ENCODE peak calls at places on chromosomes 5 and 9, in five cellular contexts. M, Q, S, K and X are unnamed samples.

GRCh38 chr9:137000177-137000930 is 4.0 kb upstream of the CLIC3 start:
- DNase-seq in M (no peak), Q (peak), S (no peak), K (no peak), X (no peak)

GRCh38 chr9:135220601-135221575 is 133.4 kb downstream of the OLFM1 start:
- DNase-seq in M (no peak), Q (no peak), S (no peak), K (peak), X (no peak)

GRCh38 chr5:13567819-13568218 is 376.7 kb downstream of the DNAH5 start:
- DNase-seq in M (peak), Q (no peak), S (peak), K (no peak), X (no peak)

GRCh38 chr5:176408590-176408989 is 7.7 kb downstream of the CLTB start:
- DNase-seq in M (no peak), Q (no peak), S (no peak), K (no peak), X (no peak)

GRCh38 chr9:74762950-74763349 is 124.8 kb downstream of the TRPM6 start:
- DNase-seq in M (no peak), Q (no peak), S (no peak), K (no peak), X (no peak)

GRCh38 chr9:89600831-89601230 is 4.0 kb upstream of the GADD45G start:
- DNase-seq in M (no peak), Q (no peak), S (no peak), K (no peak), X (peak)

GRCh38 chr9:37976714-37977477 is 73.0 kb upstream of the SLC25A51 start:
- DNase-seq in M (no peak), Q (peak), S (peak), K (no peak), X (no peak)

GRCh38 chr5:150645070-150645700 is 4.7 kb downstream of the SYNPO start:
- DNase-seq in M (no peak), Q (peak), S (peak), K (no peak), X (peak)

GRCh38 chr5:88452820-88453219 is 184.2 kb upstream of the TMEM161B start:
- DNase-seq in M (no peak), Q (no peak), S (peak), K (no peak), X (no peak)

GRCh38 chr9:75471549-75472114 is 383.3 kb downstream of the OSTF1 start:
- DNase-seq in M (no peak), Q (no peak), S (no peak), K (no peak), X (no peak)

GRCh38 chr5:80917596-80917995 is 42.6 kb upstream of the RASGRF2 start:
- DNase-seq in M (no peak), Q (no peak), S (no peak), K (no peak), X (peak)

GRCh38 chr5:82058710-82059109 is 86.9 kb downstream of the ATG10 start:
- DNase-seq in M (no peak), Q (no peak), S (no peak), K (no peak), X (no peak)

GRCh38 chr9:9078301-9078700 is 1278.7 kb upstream of the DMAC1 start:
- DNase-seq in M (no peak), Q (no peak), S (no peak), K (no peak), X (no peak)

GRCh38 chr9:35510745-35511428 is 21.0 kb downstream of the RUSC2 start:
- DNase-seq in M (no peak), Q (peak), S (peak), K (no peak), X (no peak)

GRCh38 chr5:2199697-2200096 is 317.0 kb upstream of the IRX4 start:
- DNase-seq in M (no peak), Q (no peak), S (no peak), K (no peak), X (no peak)

GRCh38 chr9:137989999-137990715 is 112.6 kb downstream of the CACNA1B start:
- DNase-seq in M (no peak), Q (no peak), S (peak), K (peak), X (no peak)

GRCh38 chr5:10556331-10556807 is 7.5 kb upstream of the ANKRD33B start:
- DNase-seq in M (peak), Q (peak), S (peak), K (no peak), X (no peak)

GRCh38 chr5:127871448-127872153 is 168.4 kb downstream of the CCDC192 start:
- DNase-seq in M (no peak), Q (peak), S (peak), K (no peak), X (no peak)

GRCh38 chr5:73031839-73032238 is 76.0 kb downstream of the FCHO2 start:
- DNase-seq in M (no peak), Q (peak), S (peak), K (no peak), X (peak)